ENCODE peak calls at places on chromosomes 6 and 20, in five cellular contexts. C is dorsolateral prefrontal cortex; A is fibroblast of lung; K is CD4-positive, alpha-beta T cell; Z is heart right ventricle. O is an unnamed sample.

GRCh38 chr20:34066476-34067090 is 45.5 kb downstream of the EIF2S2 start:
- DNase-seq in C (no peak), A (peak; percentile 62), K (no peak), Z (no peak), O (no peak)

GRCh38 chr6:81865712-81866111 is 113.2 kb upstream of the TENT5A start:
- DNase-seq in C (no peak), A (peak; percentile 85), K (no peak), Z (no peak), O (peak; percentile 39)

GRCh38 chr20:37345339-37346231 is at the start of gene SRC:
- DNase-seq in C (peak; percentile 39), A (peak; percentile 68), K (no peak), Z (peak; percentile 86), O (peak; percentile 93)

GRCh38 chr6:36113049-36113448 is 17.3 kb upstream of the MAPK13 start:
- DNase-seq in C (no peak), A (no peak), K (no peak), Z (no peak), O (no peak)

GRCh38 chr6:24357336-24358218 is at the start of gene DCDC2:
- DNase-seq in C (no peak), A (peak; percentile 13), K (peak; percentile 43), Z (no peak), O (no peak)

GRCh38 chr6:28977351-28978136 is 27.6 kb downstream of the ZNF311 start:
- DNase-seq in C (no peak), A (peak; percentile 40), K (no peak), Z (no peak), O (peak; percentile 54)

GRCh38 chr6:16633465-16633864 is 127.8 kb downstream of the ATXN1 start:
- DNase-seq in C (no peak), A (no peak), K (no peak), Z (no peak), O (no peak)

GRCh38 chr6:125154184-125155135 is 887 bp downstream of the TPD52L1 start:
- DNase-seq in C (no peak), A (no peak), K (no peak), Z (peak; percentile 43), O (peak; percentile 76)

GRCh38 chr6:43723737-43724295 is 36.2 kb upstream of the MRPS18A start:
- DNase-seq in C (no peak), A (peak; percentile 79), K (peak; percentile 60), Z (peak; percentile 60), O (peak; percentile 74)

GRCh38 chr6:157716553-157716952 is 106.5 kb upstream of the SNX9 start:
- DNase-seq in C (no peak), A (peak; percentile 34), K (no peak), Z (no peak), O (no peak)

GRCh38 chr20:61535536-61535935 is 283.5 kb downstream of the CDH4 start:
- DNase-seq in C (no peak), A (no peak), K (no peak), Z (no peak), O (no peak)

DNA sequence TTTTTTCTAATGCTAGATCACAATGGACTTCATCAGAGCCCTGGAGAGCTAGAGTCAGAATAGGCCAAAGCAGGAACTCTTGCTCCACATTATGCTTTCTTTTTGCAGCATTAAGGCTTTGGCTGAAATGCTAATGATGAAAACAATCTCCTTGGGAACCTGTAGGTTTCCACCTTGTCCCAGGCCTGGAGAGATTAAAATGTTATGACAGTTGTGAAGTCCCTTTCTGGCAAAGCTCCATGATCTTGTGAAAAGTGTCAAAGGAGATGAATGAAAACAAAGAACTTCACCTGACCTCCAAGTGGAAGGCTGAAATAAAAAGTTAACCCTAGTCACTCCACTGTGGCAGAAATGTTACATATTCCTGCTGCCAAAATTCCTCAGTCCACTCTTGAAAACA is 64.0 kb upstream of the LRRC1 start:
- DNase-seq in C (no peak), A (no peak), K (no peak), Z (no peak), O (no peak)
- H3K27ac ChIP-seq in C (no peak overlapping the region), A (no peak overlapping the region), K (no peak overlapping the region), Z (no peak overlapping the region), O (no peak overlapping the region)

DNA sequence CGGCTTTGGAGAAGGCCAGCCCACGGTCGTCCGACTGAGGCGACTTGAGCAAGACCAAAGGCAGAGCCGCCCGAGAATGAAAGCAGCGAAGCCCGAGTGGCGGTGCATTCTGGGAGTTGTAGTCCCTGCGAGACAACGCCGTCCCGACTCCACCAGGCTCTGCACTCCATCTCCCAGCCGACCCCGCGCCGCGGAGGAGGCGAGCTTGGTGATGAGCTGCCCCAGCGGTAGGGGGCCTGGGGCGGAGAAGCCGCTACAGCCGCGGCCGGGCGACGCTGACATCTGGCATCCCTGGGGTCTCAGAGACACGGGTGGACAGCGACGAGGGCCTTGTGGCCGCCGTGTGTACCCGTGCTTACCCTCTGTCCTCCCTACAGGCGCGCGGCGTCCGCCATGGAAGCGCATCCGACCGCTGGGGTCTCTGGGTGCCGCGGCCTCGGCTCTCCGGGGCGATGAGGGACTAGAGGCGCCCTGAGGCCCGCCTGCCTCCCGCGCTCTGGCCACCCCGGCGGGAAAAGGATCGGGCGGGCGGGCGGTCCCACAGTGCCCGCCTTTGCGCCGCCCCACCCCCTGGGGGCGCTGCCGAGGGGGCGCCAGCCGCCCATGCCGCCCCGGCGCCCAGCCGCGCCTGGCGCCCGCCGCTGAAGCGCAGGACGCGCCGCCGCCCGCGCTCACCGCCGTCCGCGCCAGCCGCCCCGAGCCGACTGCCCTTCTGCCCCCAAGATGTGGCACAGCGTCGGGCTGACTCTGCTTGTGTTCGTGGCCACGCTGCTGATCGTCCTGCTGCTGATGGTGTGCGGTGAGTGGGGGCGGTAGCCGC is at the start of gene SMIM13:
- DNase-seq in C (peak; percentile 97), A (peak; percentile 98), K (peak; percentile 92), Z (peak; percentile 97), O (peak; percentile 96)
- TF ChIP-seq CTCF in C (peak; percentile 55), A (peak; percentile 21), K (peak; percentile 74), Z (no peak), O (peak; percentile 82)

DNA sequence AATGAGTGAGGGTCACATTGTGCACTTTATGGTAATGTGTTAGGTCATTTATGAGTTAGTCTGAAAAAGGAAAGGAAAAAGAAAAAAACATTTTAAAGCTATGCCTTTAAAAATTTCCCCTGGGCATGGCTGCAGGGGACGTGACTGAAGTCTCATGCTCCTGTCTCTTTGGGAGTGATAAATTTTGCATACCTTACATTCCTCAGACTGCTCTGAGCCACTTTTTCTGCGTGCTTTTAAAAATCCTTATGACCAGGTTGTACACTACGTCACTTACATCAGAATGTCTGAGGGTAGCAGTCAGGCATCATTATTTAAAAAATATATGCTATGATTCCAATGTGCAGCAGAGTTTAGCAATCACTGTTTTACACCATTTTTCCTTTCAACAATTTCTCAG is 121.2 kb downstream of the RFPL4B start:
- DNase-seq in C (no peak), A (no peak), K (no peak), Z (no peak), O (peak; percentile 20)
- H3K27ac ChIP-seq in C (no peak overlapping the region), A (no peak overlapping the region), K (no peak overlapping the region), Z (no peak overlapping the region), O (no peak overlapping the region)

DNA sequence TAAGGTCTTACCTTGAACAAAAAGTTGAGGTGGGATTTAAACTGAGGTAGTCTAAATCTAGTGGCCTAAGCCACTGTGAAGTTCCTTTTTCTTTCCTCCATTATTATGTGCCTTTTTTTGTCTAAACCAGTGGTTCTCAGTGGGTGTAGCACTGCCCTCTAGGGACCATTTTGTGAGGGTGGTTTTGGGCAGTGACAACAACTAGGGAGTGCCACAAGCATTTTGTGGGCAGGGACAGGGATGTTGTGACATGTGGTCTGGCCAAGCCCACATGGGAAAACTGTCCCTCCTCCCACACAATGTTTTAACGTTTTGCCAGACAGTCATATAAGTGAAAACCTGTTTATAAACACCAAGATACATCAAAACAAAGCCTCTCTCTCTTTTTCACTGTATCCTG is 899.4 kb upstream of the FLRT3 start:
- DNase-seq in C (no peak), A (peak; percentile 33), K (no peak), Z (no peak), O (peak; percentile 26)
- TF ChIP-seq CTCF in C (peak; percentile 17), A (peak; percentile 34), K (no peak), Z (no peak), O (no peak)